ENCODE peak calls at places on chromosomes 12 and 14, in nine cellular contexts. H, R, S, Z, J, Y, P, A and X are unnamed samples. For H3K4me1, the result is how much of the 10 kb centered on the place peaks cover.

GRCh38 chr12:21764950-21765349 is 9.6 kb downstream of the KCNJ8 start:
- DNase-seq in H (no peak), J (no peak), A (no peak), Z (no peak), R (no peak), Y (no peak), P (no peak), S (no peak), X (no peak)

GRCh38 chr12:100403446-100403845 is 46.6 kb downstream of the SLC17A8 start:
- DNase-seq in A (no peak), Z (no peak), P (no peak), Y (no peak), S (no peak), J (no peak), H (no peak), R (no peak), X (no peak)

GRCh38 chr12:22543246-22544037 is 900 bp downstream of the C2CD5 start:
- DNase-seq in R (peak), A (peak), Y (no peak), H (peak), P (peak), Z (peak), J (no peak), S (peak), X (peak)

GRCh38 chr12:11836282-11836963 is 186.9 kb downstream of the ETV6 start:
- DNase-seq in J (no peak), Y (no peak), P (no peak), H (no peak), Z (peak), A (peak), R (no peak), S (no peak), X (no peak)

GRCh38 chr12:120265483-120266179 is at the start of gene PXN:
- DNase-seq in Y (peak), J (peak), P (peak), R (peak), A (peak), H (peak), S (peak), Z (peak), X (peak)

GRCh38 chr14:76950043-76951020 is 78.2 kb downstream of the IRF2BPL start:
- DNase-seq in H (no peak), Y (no peak), J (peak), A (no peak), P (no peak), Z (no peak), R (no peak), S (no peak), X (no peak)

GRCh38 chr12:45215419-45216296 is at the start of gene ANO6:
- DNase-seq in R (peak), H (peak), S (peak), J (peak), Y (peak), A (peak), P (peak), Z (peak), X (peak)

GRCh38 chr14:52124791-52125661 is 56.2 kb upstream of the NID2 start:
- DNase-seq in S (no peak), Z (no peak), J (no peak), H (no peak), A (no peak), Y (peak), P (no peak), R (no peak), X (no peak)

GRCh38 chr12:67818379-67819001 is 169.9 kb downstream of the DYRK2 start:
- DNase-seq in A (no peak), P (no peak), R (no peak), S (no peak), J (no peak), Z (no peak), Y (no peak), H (no peak), X (no peak)

GRCh38 chr14:61963926-61964325 is 201.7 kb downstream of the SNAPC1 start:
- DNase-seq in R (no peak), Y (no peak), P (no peak), H (no peak), Z (no peak), S (no peak), J (no peak), A (no peak), X (no peak)

GRCh38 chr12:120640840-120641833 is 711 bp downstream of the CABP1 start:
- DNase-seq in P (peak), Z (peak), Y (no peak), R (no peak), H (no peak), S (peak), A (peak), J (peak), X (no peak)

GRCh38 chr12:7750350-7750749 is 3.2 kb upstream of the CLEC4C start:
- DNase-seq in Z (no peak), S (no peak), R (no peak), P (no peak), H (no peak), J (no peak), A (no peak), Y (no peak), X (no peak)

GRCh38 chr12:11863478-11863906 is 207.2 kb upstream of the BCL2L14 start:
- DNase-seq in Z (no peak), P (no peak), A (peak), S (no peak), J (peak), H (no peak), R (peak), Y (no peak), X (peak)

GRCh38 chr12:131507094-131507493 is 203.8 kb upstream of the SFSWAP start:
- DNase-seq in S (no peak), P (no peak), Z (no peak), H (no peak), J (no peak), Y (no peak), R (no peak), A (no peak), X (no peak)

GRCh38 chr14:57761800-57762199 is 104.1 kb downstream of the SLC35F4 start:
- DNase-seq in H (no peak), Y (no peak), Z (no peak), R (no peak), S (no peak), P (no peak), J (no peak), A (no peak), X (no peak)

GRCh38 chr12:95848575-95849388 is 10.0 kb upstream of the SNRPF start:
- DNase-seq in R (no peak), S (no peak), Z (peak), P (peak), Y (peak), A (peak), H (no peak), J (no peak), X (no peak)

GRCh38 chr14:36931796-36932195 is 240.6 kb downstream of the SLC25A21 start:
- DNase-seq in H (no peak), R (no peak), S (no peak), A (no peak), P (no peak), Y (no peak), J (no peak), Z (no peak), X (no peak)

DNA sequence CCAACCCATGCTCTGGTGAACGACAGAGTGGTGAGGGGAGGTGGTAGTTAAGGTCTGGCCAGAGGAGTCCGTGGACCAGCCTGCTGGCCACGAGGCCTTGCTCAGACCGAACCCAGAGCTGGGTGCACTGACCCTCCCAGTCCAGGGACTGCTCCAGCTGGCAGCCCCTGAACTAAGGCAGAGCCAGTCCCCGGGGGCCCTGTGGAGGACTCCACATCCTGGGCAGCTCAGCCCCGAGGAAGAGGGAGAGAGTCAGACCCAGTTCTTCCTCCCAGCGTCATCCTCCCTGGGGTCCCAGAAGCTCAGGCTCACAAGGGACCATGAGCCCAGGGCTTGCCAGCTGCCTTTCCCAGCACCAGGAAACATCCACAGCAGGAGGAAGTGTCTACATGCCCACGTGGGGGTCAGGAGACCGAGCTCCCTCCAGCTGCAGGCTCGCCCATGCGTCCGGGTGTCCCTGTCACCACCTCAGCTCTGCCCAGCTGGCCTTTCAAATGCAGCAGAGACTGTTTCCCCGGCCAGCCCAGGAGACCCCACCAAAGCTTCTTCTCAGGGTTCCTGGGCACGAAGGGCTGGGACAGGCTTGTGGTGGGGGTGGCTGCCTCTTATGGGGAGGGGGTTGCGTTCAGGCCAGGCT is 194.4 kb downstream of the KIF26A start:
- DNase-seq in R (peak), H (peak), Z (no peak), S (no peak), A (peak), P (no peak), Y (no peak), J (peak), X (peak)
- H3K4me3 ChIP-seq in R (no peak), H (no peak), Z (no peak), S (no peak), A (no peak), P (no peak), Y (no peak), J (no peak), X (no peak)

DNA sequence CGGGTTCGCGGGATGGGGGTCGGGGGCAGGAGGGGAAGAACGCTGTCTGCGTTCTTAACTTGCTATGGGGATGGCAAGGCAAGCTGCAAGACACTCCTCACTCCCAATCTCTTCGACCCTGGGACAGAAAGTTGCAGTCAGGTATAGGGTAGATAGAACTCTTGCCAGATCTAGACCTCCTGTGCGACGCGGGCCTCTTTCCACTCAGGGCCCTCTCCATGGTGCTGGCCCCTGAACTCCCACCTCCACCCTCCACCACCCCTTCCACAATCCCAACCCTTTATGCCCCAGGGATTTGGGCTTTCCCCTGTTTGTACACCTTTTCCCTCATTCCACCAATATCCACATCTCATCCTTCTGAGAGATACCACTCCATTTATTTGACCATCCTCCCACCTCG is 812 bp downstream of the NABP2 start:
- DNase-seq in S (no peak), R (no peak), Z (no peak), P (no peak), J (no peak), A (no peak), Y (no peak), H (no peak), X (no peak)
- H3K4me1 ChIP-seq in S (under half), R (under half), Z (under half), P (under half), J (under half), A (under half), Y (under half), H (under half), X (under half)

GRCh38 chr14:19800282-19801117 is 3.1 kb upstream of the OR4N2 start:
- DNase-seq in Z (no peak), J (no peak), R (no peak), P (no peak), Y (no peak), A (no peak), S (no peak), H (no peak), X (no peak)
- TF ChIP-seq EP300 in Z (no peak), J (no peak), R (no peak), P (no peak), Y (no peak), A (no peak), S (no peak), H (no peak), X (no peak)

DNA sequence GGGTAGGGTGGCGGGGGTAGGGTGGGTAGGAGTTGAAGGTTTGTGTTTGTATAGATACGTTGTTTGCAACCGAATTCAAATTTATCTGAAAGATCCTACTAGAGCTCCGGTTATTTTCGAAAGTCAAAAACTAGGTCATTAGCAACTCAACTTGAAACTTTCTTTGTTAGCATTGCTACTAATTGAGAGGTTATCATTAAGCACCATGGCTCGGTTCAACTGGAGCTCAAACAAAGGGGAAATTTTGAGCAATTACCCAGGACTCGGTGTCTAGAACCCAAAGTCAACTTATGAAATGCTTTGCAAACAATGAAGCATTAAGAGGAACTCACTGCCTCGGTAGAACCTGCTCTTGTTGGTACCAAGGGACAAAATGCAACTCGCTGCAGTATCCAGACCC is 207.7 kb downstream of the BCAT1 start:
- DNase-seq in J (no peak), H (no peak), R (no peak), S (no peak), Z (no peak), P (no peak), A (no peak), Y (no peak), X (no peak)
- H3K4me3 ChIP-seq in J (no peak), H (no peak), R (no peak), S (no peak), Z (no peak), P (no peak), A (no peak), Y (no peak), X (no peak)

GRCh38 chr12:5013206-5013830 is 30.4 kb upstream of the KCNA5 start:
- DNase-seq in P (no peak), A (no peak), Z (no peak), Y (no peak), S (no peak), H (no peak), R (peak), J (no peak), X (no peak)

GRCh38 chr12:5018677-5019076 is 25.0 kb upstream of the KCNA5 start:
- DNase-seq in Y (no peak), A (no peak), Z (no peak), J (no peak), R (no peak), P (no peak), S (no peak), H (no peak), X (no peak)

GRCh38 chr12:5017638-5018348 is 25.9 kb upstream of the KCNA5 start:
- DNase-seq in R (no peak), A (no peak), P (no peak), H (no peak), Y (no peak), S (peak), Z (no peak), J (no peak), X (no peak)

GRCh38 chr12:5014269-5014668 is 29.4 kb upstream of the KCNA5 start:
- DNase-seq in R (no peak), J (no peak), Z (no peak), Y (no peak), P (no peak), A (no peak), S (no peak), H (no peak), X (no peak)

DNA sequence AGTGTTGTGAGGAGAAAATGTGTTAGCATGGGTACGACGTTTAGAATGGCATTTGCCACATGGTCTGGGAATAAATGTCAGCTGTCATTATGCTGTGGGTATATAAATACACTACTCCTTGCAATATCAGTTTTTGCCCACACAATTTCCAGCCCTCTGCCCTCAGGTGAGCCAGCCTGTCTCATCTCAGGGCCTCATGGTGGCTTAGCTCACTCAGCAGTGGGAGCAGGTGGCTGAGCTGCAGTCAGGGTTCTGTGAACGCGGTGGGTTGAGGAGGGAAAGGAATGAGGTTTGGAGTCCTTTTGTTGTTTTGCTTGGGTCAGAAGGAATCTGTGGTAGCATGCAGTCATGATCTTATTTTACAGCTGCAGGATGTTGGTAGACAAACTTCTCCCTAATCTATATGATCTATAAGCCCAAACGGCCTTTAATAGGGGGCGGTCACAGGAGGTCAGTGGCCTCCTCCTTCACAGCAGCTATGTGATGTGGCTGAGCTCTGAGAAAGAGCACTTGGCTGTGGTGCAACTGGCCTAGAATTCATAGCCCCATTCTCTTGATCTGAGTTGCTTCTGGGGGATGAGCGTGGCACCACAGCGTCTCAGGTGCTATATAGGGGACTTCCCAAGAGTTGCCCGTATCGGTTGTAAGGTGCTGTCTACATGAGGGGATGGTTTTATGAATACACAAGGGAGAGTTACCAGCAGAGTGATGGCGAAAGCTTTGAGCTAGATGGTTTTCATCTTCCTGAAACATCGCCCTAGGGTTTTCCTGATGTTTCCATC is 27.8 kb upstream of the KCNA5 start:
- DNase-seq in A (no peak), Y (no peak), J (no peak), H (no peak), Z (no peak), P (no peak), R (no peak), S (no peak), X (no peak)
- H3K4me1 ChIP-seq in A (under half), Y (under half), J (under half), H (under half), Z (under half), P (under half), R (under half), S (under half), X (under half)

DNA sequence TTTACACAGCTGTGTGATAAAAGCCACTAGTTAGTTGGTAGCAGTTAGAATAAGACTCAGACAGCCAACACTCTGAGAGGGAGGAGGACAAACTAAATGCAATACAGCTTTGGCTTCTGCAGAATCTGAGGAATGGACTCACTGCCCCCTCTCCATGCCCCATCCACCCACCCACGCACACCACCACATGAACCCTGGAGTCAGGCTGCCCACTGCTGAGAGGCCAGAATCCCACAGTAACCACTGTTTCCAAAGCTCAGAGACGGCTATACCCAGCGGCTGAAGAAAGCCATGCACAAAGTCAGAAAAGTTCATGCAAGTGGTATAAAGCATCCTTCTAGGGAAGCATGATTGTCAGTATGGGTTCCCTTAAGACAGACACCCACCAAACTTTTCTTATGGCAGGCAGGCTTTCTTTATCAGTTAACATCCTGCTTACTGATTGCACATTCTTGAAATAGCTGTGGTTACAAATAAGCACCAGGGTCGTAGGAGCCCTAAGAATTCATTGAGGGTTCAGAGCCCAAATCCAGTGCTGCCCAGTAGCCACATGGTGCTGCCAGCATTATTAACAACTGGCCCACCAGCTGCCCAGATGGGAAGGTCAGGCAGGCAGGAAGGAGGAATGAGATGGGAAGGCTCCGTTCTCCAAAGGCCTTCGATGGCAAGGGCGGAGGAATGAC is 61.5 kb downstream of the NT5DC3 start:
- DNase-seq in R (no peak), S (no peak), H (no peak), Y (no peak), P (no peak), J (no peak), Z (no peak), A (no peak), X (peak)
- TF ChIP-seq EP300 in R (no peak), S (no peak), H (no peak), Y (no peak), P (no peak), J (no peak), Z (no peak), A (no peak), X (no peak)

DNA sequence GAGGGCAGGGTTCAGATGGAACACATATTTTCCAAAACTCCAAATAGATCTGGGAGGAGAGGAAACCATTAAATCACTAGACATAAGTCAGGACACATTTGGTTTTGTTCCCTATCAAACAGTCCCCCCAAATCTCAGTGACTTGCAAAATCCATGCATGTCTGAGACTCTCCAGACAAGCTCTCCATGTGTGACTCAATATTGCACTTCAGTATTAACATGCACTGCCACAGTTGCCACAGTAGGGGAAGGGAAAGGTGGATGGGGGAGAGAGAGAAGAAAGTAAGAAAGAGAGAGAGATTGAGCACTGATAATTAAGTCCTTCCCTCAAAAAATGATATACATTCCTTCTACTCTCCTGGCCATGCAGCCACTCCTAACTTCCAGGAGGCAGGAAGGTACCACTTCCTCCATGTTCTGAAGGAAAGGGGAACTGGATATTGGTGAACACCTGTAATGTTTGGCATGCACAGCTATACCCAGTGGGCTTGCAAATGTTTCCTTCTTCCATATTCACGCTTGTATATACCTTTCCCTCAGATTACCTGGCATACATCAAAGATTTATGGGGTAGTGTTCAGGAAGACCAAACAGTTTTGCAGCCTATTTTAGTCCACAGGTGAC is 310.0 kb downstream of the ZFP36L1 start:
- DNase-seq in P (no peak), A (no peak), H (no peak), Z (no peak), J (no peak), R (no peak), Y (no peak), S (no peak), X (no peak)
- H3K4me3 ChIP-seq in P (no peak), A (no peak), H (no peak), Z (no peak), J (no peak), R (no peak), Y (no peak), S (no peak), X (no peak)